ENCODE peak calls at places on chromosomes 16 and 17, in four cellular contexts. U is A549, K is K562, W is HepG2. S is an unnamed sample.

GRCh38 chr16:88742896-88743605 is 36.7 kb downstream of the CTU2 start:
- DNase-seq in W (no peak), U (no peak), K (no peak), S (no peak)

GRCh38 chr17:63476857-63477470 is at the start of gene ACE:
- DNase-seq in W (no peak), U (peak; percentile 58), K (peak; percentile 80), S (peak; percentile 43)

GRCh38 chr16:20903889-20904506 is 3.4 kb downstream of the LYRM1 start:
- DNase-seq in U (no peak), W (no peak), K (no peak), S (no peak)

GRCh38 chr17:41529491-41529915 is 1.4 kb upstream of the KRT19 start:
- DNase-seq in K (no peak), U (no peak), W (no peak), S (no peak)

GRCh38 chr17:7262192-7263070 is at the start of gene CLDN7:
- DNase-seq in W (no peak), K (peak; percentile 14), U (no peak), S (no peak)

GRCh38 chr16:89001117-89002027 is 24.4 kb upstream of the CBFA2T3 start:
- DNase-seq in U (no peak), K (no peak), W (no peak), S (no peak)

GRCh38 chr16:57801098-57801855 is 1.0 kb downstream of the KIFC3 start:
- DNase-seq in W (no peak), U (peak; percentile 62), K (no peak), S (peak; percentile 52)

GRCh38 chr16:72637306-72637705 is 410.6 kb downstream of the ZFHX3 start:
- DNase-seq in U (no peak), W (no peak), K (no peak), S (peak; percentile 60)

GRCh38 chr16:57899771-57900661 is 70.9 kb downstream of the CNGB1 start:
- DNase-seq in W (peak; percentile 60), K (peak; percentile 83), U (peak; percentile 66), S (peak; percentile 67)

GRCh38 chr17:43402078-43402477 is 3.3 kb downstream of the ARL4D start:
- DNase-seq in U (no peak), K (no peak), W (no peak), S (no peak)

GRCh38 chr17:60393840-60394529 is 2.1 kb upstream of the USP32 start:
- DNase-seq in W (no peak), K (no peak), U (no peak), S (no peak)

GRCh38 chr16:21973945-21974344 is 20.8 kb downstream of the UQCRC2 start:
- DNase-seq in U (no peak), K (no peak), W (no peak), S (no peak)

GRCh38 chr17:62693616-62694415 is 66.3 kb downstream of the MRC2 start:
- DNase-seq in K (peak; percentile 36), U (no peak), W (no peak), S (no peak)

GRCh38 chr17:40795019-40795667 is 4.6 kb downstream of the KRT28 start:
- DNase-seq in K (no peak), W (no peak), U (no peak), S (no peak)

GRCh38 chr16:89052191-89052787 is 41.4 kb upstream of the ACSF3 start:
- DNase-seq in W (no peak), K (no peak), U (no peak), S (no peak)

GRCh38 chr17:78539771-78540170 is 37.4 kb downstream of the DNAH17 start:
- DNase-seq in U (no peak), K (no peak), W (no peak), S (no peak)

GRCh38 chr16:87194172-87194571 is 123.0 kb downstream of the C16orf95 start:
- DNase-seq in K (no peak), W (no peak), U (no peak), S (no peak)

GRCh38 chr17:74715144-74715543 is 2.4 kb upstream of the CD300LF start:
- DNase-seq in U (no peak), K (peak; percentile 28), W (peak; percentile 66), S (no peak)

GRCh38 chr16:49491736-49492089 is 118.1 kb downstream of the C16orf78 start:
- DNase-seq in K (no peak), W (no peak), U (peak; percentile 10), S (peak; percentile 20)

GRCh38 chr17:20008242-20009051 is 712 bp upstream of the SPECC1 start:
- DNase-seq in U (peak; percentile 59), K (peak; percentile 54), W (no peak), S (no peak)

GRCh38 chr16:49340466-49340865 is 33.1 kb upstream of the C16orf78 start:
- DNase-seq in K (no peak), W (no peak), U (no peak), S (no peak)

GRCh38 chr17:49402706-49403105 is 12.0 kb downstream of the PHB1 start:
- DNase-seq in U (no peak), K (no peak), W (no peak), S (no peak)

GRCh38 chr17:7610641-7611040 is 4.1 kb downstream of the FXR2 start:
- DNase-seq in U (no peak), K (no peak), W (no peak), S (no peak)

GRCh38 chr17:1047177-1047885 is 50.4 kb downstream of the TIMM22 start:
- DNase-seq in K (no peak), U (no peak), W (no peak), S (peak; percentile 35)

GRCh38 chr17:10119203-10120112 is 78.9 kb downstream of the GAS7 start:
- DNase-seq in W (no peak), U (no peak), K (no peak), S (no peak)

DNA sequence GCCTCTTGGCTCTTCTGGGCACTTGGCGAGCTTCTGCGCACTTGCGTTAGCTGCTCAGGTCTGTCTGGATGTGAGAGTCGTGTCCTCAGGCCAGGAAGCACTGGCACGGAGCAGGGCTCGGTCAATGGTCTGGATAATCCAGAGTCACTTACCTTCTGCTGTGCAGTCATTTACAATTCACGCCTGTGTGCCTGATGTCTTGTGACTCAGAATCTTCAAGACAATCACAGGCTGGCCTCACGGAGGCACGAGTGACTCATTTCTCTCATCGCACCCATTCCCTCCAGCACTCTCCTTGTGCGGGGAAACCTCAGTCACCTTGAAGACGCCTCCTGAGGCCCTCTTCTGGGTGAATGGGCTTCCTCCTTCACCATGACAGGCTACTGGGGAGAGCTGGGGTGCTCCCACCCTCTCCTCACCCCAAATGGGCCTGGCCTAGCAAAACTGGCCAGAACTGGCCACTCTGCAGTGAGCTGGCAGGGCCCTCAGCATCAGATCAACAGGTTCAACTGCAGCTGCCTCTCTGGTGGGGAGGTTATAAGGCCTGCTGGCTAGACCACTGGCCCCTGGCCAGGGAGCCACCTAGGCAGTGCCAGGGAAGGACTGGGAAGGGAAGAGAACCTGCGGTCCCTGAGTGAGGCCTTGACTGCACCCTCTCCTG is 1.9 kb upstream of the CAPN15 start:
- DNase-seq in W (no peak), U (peak; percentile 68), K (no peak), S (peak; percentile 71)
- H3K4me3 ChIP-seq in W (peak overlapping the region; percentile 96), U (peak overlapping the region; percentile 96), K (peak overlapping the region; percentile 68), S (peak overlapping the region; percentile 53)

DNA sequence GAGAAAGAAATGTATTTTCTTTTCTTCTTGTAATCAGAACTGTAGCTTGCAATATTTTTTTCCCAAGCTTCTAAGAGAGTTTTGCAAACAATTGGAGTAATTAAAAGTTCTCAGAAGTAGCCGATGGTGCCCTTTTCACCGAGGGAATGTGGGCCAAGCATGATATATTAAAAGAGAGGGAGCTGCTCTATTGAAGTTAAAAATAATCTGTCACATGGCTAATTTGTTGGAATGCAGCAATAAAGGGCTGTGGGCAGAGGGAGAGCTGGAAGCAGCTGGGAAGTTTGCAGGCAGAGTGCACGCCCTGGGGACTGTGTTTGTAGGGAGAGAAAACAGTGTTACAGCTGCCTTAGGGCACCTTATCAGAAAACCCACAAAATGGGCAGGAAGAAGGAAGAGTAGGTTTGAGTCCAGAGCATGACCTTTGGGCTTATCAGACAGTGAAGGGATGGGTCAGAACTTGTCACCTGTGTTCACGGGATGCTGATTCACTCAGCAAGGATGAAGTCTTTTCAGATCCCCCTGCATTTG is 18.5 kb upstream of the TERF2 start:
- DNase-seq in W (peak; percentile 94), K (peak; percentile 59), U (peak; percentile 64), S (peak; percentile 95)
- TF ChIP-seq JUN in W (peak; percentile 61), K (no peak), U (peak; percentile 79), S (peak; percentile 24)

DNA sequence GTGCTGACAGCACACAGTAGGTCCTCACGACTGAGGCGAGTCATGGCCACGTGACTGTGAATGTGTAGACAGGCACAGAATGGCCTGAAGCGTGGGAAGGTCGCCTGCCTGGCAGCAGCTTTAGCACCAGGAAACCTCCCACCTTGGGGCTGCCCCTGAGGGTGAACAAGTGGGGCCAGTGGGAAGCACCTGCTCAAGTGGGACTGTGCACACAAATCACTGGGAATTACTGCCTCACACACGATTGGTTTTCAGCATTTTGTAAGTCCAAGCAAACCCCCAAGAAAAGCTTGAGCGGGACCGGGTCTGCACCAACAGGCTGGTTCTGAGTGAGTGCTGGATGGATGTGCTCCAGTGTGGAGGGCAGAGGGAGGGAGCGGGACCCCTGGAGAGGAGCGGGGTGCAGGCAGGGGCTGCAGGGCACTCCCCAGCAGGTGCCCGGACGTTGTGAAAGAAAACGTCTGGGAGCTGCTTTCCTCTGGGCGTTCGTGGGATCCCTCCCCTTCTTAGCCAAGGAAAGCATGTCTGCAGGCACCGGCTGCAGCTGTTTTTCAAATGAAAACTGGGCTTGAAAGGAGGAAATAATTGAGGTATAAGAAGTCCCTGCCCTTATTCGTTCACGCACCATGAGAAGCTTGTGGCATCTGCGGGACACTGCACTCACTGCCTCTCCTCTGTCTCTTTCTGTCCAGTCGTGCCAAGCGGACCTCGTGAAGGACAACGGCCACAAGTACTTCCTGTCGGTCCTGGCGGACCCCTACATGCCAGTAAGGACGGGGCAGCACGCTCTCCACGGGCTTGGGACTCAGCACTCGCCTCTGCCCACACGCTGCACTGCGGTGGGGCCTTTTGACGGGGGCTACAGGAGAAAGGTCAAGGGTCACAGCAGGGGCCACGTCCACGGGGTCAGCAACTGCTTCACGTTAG is 111.7 kb upstream of the CHMP6 start:
- DNase-seq in U (no peak), K (no peak), W (no peak), S (no peak)
- TF ChIP-seq MYC in U (no peak), K (no peak), W (no peak), S (no peak)

GRCh38 chr17:30396612-30397011 is 17.9 kb downstream of the CPD start:
- DNase-seq in W (no peak), U (no peak), K (no peak), S (no peak)

GRCh38 chr17:30398328-30399041 is 19.8 kb downstream of the CPD start:
- DNase-seq in K (no peak), U (no peak), W (no peak), S (no peak)

GRCh38 chr17:30395398-30396022 is 16.8 kb downstream of the CPD start:
- DNase-seq in K (no peak), U (no peak), W (peak; percentile 62), S (no peak)

GRCh38 chr17:30393911-30394867 is 15.5 kb downstream of the CPD start:
- DNase-seq in W (no peak), K (no peak), U (no peak), S (no peak)

DNA sequence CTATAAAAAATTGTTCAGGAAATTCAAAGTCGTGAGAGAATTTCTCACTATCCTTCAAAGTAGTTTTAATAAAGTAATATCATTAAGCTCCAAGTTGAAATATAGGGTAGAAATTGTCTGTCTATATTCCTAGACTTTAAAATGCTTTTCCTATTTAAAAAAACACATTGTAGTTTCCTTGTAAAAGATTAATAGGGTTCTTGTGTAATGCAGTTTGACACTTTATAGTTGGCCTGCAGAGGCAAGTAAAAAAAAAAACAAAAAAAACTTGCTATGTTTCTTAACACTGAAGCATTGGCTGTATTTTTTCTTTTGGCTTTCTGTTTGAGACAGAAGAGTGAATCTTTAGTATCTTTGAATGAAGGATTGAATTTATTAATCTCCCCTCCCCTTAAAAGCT is 17.4 kb downstream of the CPD start:
- DNase-seq in W (no peak), U (no peak), K (no peak), S (no peak)
- H3K4me3 ChIP-seq in W (no peak overlapping the region), U (no peak overlapping the region), K (no peak overlapping the region), S (no peak overlapping the region)